ENCODE peak calls at places on chromosomes 5 and 9, in seven cellular contexts. S is K562, L is HCT116, E is GM12878, J is SK-N-SH, X is HepG2, W is H1. F is an unnamed sample.

GRCh38 chr9:37105169-37105750 is 15.1 kb upstream of the ZCCHC7 start:
- DNase-seq in S (no peak), L (no peak), E (no peak), J (no peak), X (no peak), W (no peak), F (no peak)

GRCh38 chr9:71891557-71892189 is 19.3 kb downstream of the ABHD17B start:
- DNase-seq in S (no peak), L (no peak), E (no peak), J (no peak), X (no peak), W (no peak), F (no peak)

GRCh38 chr5:35681911-35682310 is 64.2 kb downstream of the SPEF2 start:
- DNase-seq in S (no peak), L (no peak), E (no peak), J (no peak), X (no peak), W (no peak), F (no peak)

GRCh38 chr5:150989695-150990094 is 30.7 kb upstream of the GPX3 start:
- DNase-seq in S (peak; percentile 37), L (no peak), E (no peak), J (no peak), X (no peak), W (peak; percentile 9), F (no peak)

GRCh38 chr5:102865510-102866314 is 110.6 kb downstream of the PAM start:
- DNase-seq in S (no peak), L (peak; percentile 86), E (peak; percentile 9), J (peak; percentile 82), X (no peak), W (peak; percentile 46), F (no peak)

GRCh38 chr5:73370620-73371583 is 77.7 kb downstream of the FOXD1 start:
- DNase-seq in S (no peak), L (peak; percentile 94), E (no peak), J (no peak), X (no peak), W (no peak), F (peak; percentile 98)

GRCh38 chr9:125758986-125759811 is 12.0 kb downstream of the PBX3 start:
- DNase-seq in S (no peak), L (no peak), E (no peak), J (peak; percentile 12), X (peak; percentile 93), W (no peak), F (no peak)

GRCh38 chr5:139391570-139392323 is 2.0 kb upstream of the MZB1 start:
- DNase-seq in S (no peak), L (no peak), E (no peak), J (no peak), X (no peak), W (no peak), F (no peak)

GRCh38 chr5:138655530-138656245 is 80.5 kb upstream of the HSPA9 start:
- DNase-seq in S (no peak), L (no peak), E (no peak), J (no peak), X (peak; percentile 27), W (no peak), F (no peak)

GRCh38 chr5:2582106-2582505 is 169.4 kb downstream of the IRX2 start:
- DNase-seq in S (no peak), L (no peak), E (no peak), J (no peak), X (no peak), W (no peak), F (no peak)

GRCh38 chr5:371811-372555 is 50.5 kb downstream of the AHRR start:
- DNase-seq in S (no peak), L (no peak), E (no peak), J (peak; percentile 26), X (no peak), W (no peak), F (no peak)

GRCh38 chr9:70044450-70045307 is 1.0 kb downstream of the MAMDC2 start:
- DNase-seq in S (peak; percentile 5), L (no peak), E (no peak), J (no peak), X (no peak), W (no peak), F (no peak)

GRCh38 chr5:16741007-16741406 is 124.2 kb upstream of the RETREG1 start:
- DNase-seq in S (no peak), L (no peak), E (no peak), J (peak; percentile 50), X (peak; percentile 16), W (no peak), F (no peak)

GRCh38 chr9:326667-327066 is 112.0 kb downstream of the DOCK8 start:
- DNase-seq in S (no peak), L (no peak), E (no peak), J (no peak), X (no peak), W (no peak), F (no peak)

GRCh38 chr5:55509768-55510522 is 24.8 kb downstream of the PLPP1 start:
- DNase-seq in S (no peak), L (no peak), E (no peak), J (no peak), X (peak; percentile 11), W (no peak), F (no peak)

GRCh38 chr5:103139264-103139865 is 19.3 kb downstream of the PPIP5K2 start:
- DNase-seq in S (peak; percentile 67), L (peak; percentile 67), E (peak; percentile 30), J (peak; percentile 79), X (peak; percentile 69), W (no peak), F (peak; percentile 39)

GRCh38 chr5:54457094-54457531 is 1.6 kb downstream of the HSPB3 start:
- DNase-seq in S (peak; percentile 36), L (no peak), E (no peak), J (no peak), X (peak; percentile 6), W (no peak), F (no peak)

GRCh38 chr5:180077594-180078284 is 6.2 kb upstream of the RNF130 start:
- DNase-seq in S (no peak), L (no peak), E (no peak), J (no peak), X (no peak), W (no peak), F (no peak)

GRCh38 chr9:27701664-27702063 is 128.4 kb upstream of the C9orf72 start:
- DNase-seq in S (no peak), L (no peak), E (no peak), J (no peak), X (no peak), W (no peak), F (no peak)

GRCh38 chr9:468766-469496 is 254.3 kb downstream of the DOCK8 start:
- DNase-seq in S (no peak), L (no peak), E (peak; percentile 5), J (no peak), X (no peak), W (no peak), F (no peak)

DNA sequence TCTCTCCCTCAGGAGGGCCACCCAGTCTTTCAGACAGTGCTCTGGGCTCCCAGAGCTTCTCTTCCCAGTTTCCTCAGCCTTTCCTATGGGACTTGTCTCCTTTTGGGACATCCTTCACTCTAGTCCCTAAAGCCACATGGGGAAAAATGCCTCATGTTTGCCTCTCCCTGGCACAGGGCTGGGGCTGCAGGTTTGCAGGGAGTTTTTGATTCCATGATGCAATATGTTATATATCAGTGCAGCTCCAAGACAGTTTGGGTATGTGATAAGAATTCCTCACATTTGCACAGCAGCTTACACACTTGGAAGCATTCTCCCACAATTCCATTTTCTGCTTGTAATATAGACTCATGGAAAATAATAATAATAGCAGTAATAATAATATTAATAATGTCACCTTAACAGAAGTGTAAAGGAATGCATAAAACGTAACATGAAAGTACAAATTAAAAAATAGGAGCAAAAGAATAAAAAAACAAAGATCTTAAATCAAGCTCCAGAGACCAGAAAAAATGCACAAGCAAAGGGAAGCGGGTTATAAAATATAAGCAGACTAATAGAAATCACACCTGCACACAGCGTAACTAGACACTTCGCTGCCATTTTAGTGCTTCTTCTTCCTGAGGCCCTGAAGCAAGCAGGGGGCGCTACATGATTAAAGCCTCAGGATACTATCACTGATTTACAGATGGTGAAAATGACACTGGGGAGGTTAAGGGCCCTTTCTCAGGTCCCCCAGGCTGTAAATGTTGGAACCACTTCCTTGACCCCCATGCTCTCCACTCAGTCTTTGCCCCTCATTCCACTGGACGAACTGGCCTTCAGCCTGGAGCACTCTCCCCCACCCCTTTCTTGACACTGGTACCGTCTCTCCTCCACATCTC is 70.0 kb upstream of the IL17B start:
- DNase-seq in S (peak; percentile 72), L (no peak), E (no peak), J (no peak), X (no peak), W (no peak), F (no peak)
- H3K27ac ChIP-seq in S (no peak overlapping the region), L (no peak overlapping the region), E (no peak overlapping the region), J (peak overlapping the region; percentile 97), X (no peak overlapping the region), W (no peak overlapping the region), F (peak overlapping the region; percentile 76)

GRCh38 chr5:74951855-74952254 is 85.7 kb upstream of the FAM169A start:
- DNase-seq in S (no peak), L (no peak), E (no peak), J (no peak), X (no peak), W (no peak), F (no peak)
- H3K4me1 ChIP-seq in S (no peaks in the 10 kb centered on the region), L (no peaks in the 10 kb centered on the region), E (no peaks in the 10 kb centered on the region), J (peaks cover 10% of the 10 kb centered on the region), X (peaks cover 99% of the 10 kb centered on the region), W (peaks cover 8% of the 10 kb centered on the region), F (no peaks in the 10 kb centered on the region)

GRCh38 chr5:66708368-66708767 is 112.2 kb downstream of the MAST4 start:
- DNase-seq in S (no peak), L (no peak), E (no peak), J (no peak), X (no peak), W (no peak), F (no peak)

GRCh38 chr5:66718374-66718977 is 122.3 kb downstream of the MAST4 start:
- DNase-seq in S (no peak), L (no peak), E (no peak), J (no peak), X (no peak), W (no peak), F (no peak)

GRCh38 chr5:66710557-66710956 is 114.4 kb downstream of the MAST4 start:
- DNase-seq in S (no peak), L (no peak), E (no peak), J (no peak), X (no peak), W (no peak), F (no peak)

GRCh38 chr5:66717455-66718373 is 121.5 kb downstream of the MAST4 start:
- DNase-seq in S (no peak), L (no peak), E (no peak), J (peak; percentile 12), X (no peak), W (no peak), F (no peak)

GRCh38 chr5:66713998-66714397 is 117.8 kb downstream of the MAST4 start:
- DNase-seq in S (no peak), L (peak; percentile 8), E (no peak), J (no peak), X (no peak), W (no peak), F (no peak)
- TF ChIP-seq SIN3A in S (no peak), L (no peak), E (no peak), J (no peak), X (no peak), W (no peak), F (no peak)

DNA sequence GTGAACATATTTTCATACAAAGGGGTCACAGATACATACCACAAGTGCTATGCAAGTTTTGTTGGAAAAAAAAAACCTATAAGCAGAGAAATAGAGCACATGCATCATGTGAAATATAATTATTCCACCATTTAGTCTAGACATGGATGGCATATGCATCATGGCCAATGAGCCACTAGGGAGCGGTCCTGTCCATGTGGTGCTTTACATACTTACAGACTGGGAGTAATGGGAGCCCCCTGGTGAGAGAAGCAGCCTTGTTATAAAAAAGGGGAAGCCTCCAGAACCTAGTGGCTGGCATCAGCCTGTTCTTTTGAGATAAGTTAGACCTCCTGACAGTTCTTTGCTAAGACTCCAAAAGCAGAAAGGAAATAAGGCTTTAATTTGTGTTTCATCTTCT is 1524.1 kb downstream of the MAT2B start:
- DNase-seq in S (no peak), L (no peak), E (no peak), J (peak; percentile 10), X (peak; percentile 6), W (peak; percentile 21), F (no peak)
- H3K27ac ChIP-seq in S (no peak overlapping the region), L (no peak overlapping the region), E (no peak overlapping the region), J (no peak overlapping the region), X (no peak overlapping the region), W (no peak overlapping the region), F (no peak overlapping the region)